ENCODE peak calls at places on chromosomes 2 and 18, in four cellular contexts. One of them, this sample, is unnamed.

GRCh38 chr18:9418047-9418690 is 57.1 kb upstream of the RALBP1 start:
- DNase-seq in K562: no peak
- DNase-seq in HepG2: no peak
- DNase-seq in H1: no peak
- DNase-seq in this sample: no peak

GRCh38 chr2:108447947-108448677 is 894 bp upstream of the GCC2 start:
- DNase-seq in K562: no peak
- DNase-seq in HepG2: peak
- DNase-seq in H1: no peak
- DNase-seq in this sample: no peak

GRCh38 chr18:4672152-4672551 is 217.0 kb upstream of the DLGAP1 start:
- DNase-seq in K562: no peak
- DNase-seq in HepG2: no peak
- DNase-seq in H1: no peak
- DNase-seq in this sample: peak

GRCh38 chr2:122927710-122928249 is 1097.3 kb upstream of the CNTNAP5 start:
- DNase-seq in K562: no peak
- DNase-seq in HepG2: no peak
- DNase-seq in H1: no peak
- DNase-seq in this sample: no peak

GRCh38 chr18:36843784-36844183 is 14.9 kb downstream of the KIAA1328 start:
- DNase-seq in K562: no peak
- DNase-seq in HepG2: no peak
- DNase-seq in H1: no peak
- DNase-seq in this sample: no peak

GRCh38 chr2:234249006-234249405 is 198.5 kb downstream of the SPP2 start:
- DNase-seq in K562: no peak
- DNase-seq in HepG2: no peak
- DNase-seq in H1: no peak
- DNase-seq in this sample: no peak

GRCh38 chr2:149441255-149441654 is 110.9 kb downstream of the LYPD6 start:
- DNase-seq in K562: no peak
- DNase-seq in HepG2: no peak
- DNase-seq in H1: no peak
- DNase-seq in this sample: no peak

GRCh38 chr2:174195253-174195652 is 53.1 kb downstream of the OLA1 start:
- DNase-seq in K562: no peak
- DNase-seq in HepG2: no peak
- DNase-seq in H1: no peak
- DNase-seq in this sample: no peak

GRCh38 chr18:23945416-23946079 is 69.0 kb upstream of the TTC39C start:
- DNase-seq in K562: no peak
- DNase-seq in HepG2: no peak
- DNase-seq in H1: no peak
- DNase-seq in this sample: no peak

GRCh38 chr2:55743583-55743982 is 49.9 kb upstream of the PNPT1 start:
- DNase-seq in K562: no peak
- DNase-seq in HepG2: no peak
- DNase-seq in H1: no peak
- DNase-seq in this sample: no peak

GRCh38 chr2:63122921-63123320 is 72.3 kb downstream of the OTX1 start:
- DNase-seq in K562: no peak
- DNase-seq in HepG2: no peak
- DNase-seq in H1: no peak
- DNase-seq in this sample: no peak

GRCh38 chr2:240411261-240412160 is 24.0 kb upstream of the GPC1 start:
- DNase-seq in K562: no peak
- DNase-seq in HepG2: no peak
- DNase-seq in H1: no peak
- DNase-seq in this sample: no peak

GRCh38 chr2:74927617-74928016 is 30.8 kb upstream of the POLE4 start:
- DNase-seq in K562: no peak
- DNase-seq in HepG2: no peak
- DNase-seq in H1: no peak
- DNase-seq in this sample: no peak

GRCh38 chr2:219274392-219274921 is 4.7 kb upstream of the DNAJB2 start:
- DNase-seq in K562: no peak
- DNase-seq in HepG2: peak
- DNase-seq in H1: no peak
- DNase-seq in this sample: no peak

DNA sequence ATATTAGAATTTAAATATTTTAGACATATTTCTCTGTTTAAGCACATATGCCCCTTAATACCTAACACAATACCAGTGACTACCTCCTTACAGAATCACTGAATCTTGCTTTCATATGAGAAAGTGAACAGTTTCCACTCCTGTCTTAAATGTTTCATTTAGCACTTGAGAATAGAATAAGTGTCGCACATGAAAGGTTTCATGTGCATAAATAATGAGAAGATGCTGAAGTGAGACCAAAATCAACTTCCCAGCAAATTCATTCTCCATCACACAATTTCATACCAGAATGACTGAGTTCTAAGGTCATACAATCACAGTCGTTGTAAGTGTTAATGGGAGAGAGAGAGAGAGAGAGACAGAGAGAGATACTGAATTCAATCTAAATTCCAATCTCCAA is 51.2 kb downstream of the ATIC start:
- DNase-seq in K562: no peak
- DNase-seq in HepG2: no peak
- DNase-seq in H1: no peak
- DNase-seq in this sample: no peak
- H3K27ac ChIP-seq in K562: no peak
- H3K27ac ChIP-seq in HepG2: no peak
- H3K27ac ChIP-seq in H1: no peak
- H3K27ac ChIP-seq in this sample: no peak

GRCh38 chr2:35081001-35081628 is 1274.5 kb upstream of the CRIM1 start:
- DNase-seq in K562: no peak
- DNase-seq in HepG2: no peak
- DNase-seq in H1: no peak
- DNase-seq in this sample: no peak
- TF ChIP-seq TAF1 in K562: no peak
- TF ChIP-seq TAF1 in HepG2: no peak
- TF ChIP-seq TAF1 in H1: no peak
- TF ChIP-seq TAF1 in this sample: no peak

GRCh38 chr2:163887182-163887581 is 151.4 kb upstream of the FIGN start:
- DNase-seq in K562: no peak
- DNase-seq in HepG2: no peak
- DNase-seq in H1: no peak
- DNase-seq in this sample: no peak

GRCh38 chr2:163884416-163884815 is 148.6 kb upstream of the FIGN start:
- DNase-seq in K562: no peak
- DNase-seq in HepG2: no peak
- DNase-seq in H1: no peak
- DNase-seq in this sample: no peak

GRCh38 chr2:163888591-163888990 is 152.8 kb upstream of the FIGN start:
- DNase-seq in K562: no peak
- DNase-seq in HepG2: no peak
- DNase-seq in H1: no peak
- DNase-seq in this sample: no peak
- TF ChIP-seq HDAC6 in K562: no peak
- TF ChIP-seq HDAC6 in HepG2: no peak
- TF ChIP-seq HDAC6 in H1: no peak
- TF ChIP-seq HDAC6 in this sample: no peak

GRCh38 chr2:120763516-120763915 is 27.8 kb downstream of the GLI2 start:
- DNase-seq in K562: no peak
- DNase-seq in HepG2: no peak
- DNase-seq in H1: no peak
- DNase-seq in this sample: no peak
- H3K27ac ChIP-seq in K562: no peak
- H3K27ac ChIP-seq in HepG2: no peak
- H3K27ac ChIP-seq in H1: no peak
- H3K27ac ChIP-seq in this sample: no peak

GRCh38 chr2:133438026-133438425 is 130.2 kb downstream of the NCKAP5 start:
- DNase-seq in K562: no peak
- DNase-seq in HepG2: no peak
- DNase-seq in H1: no peak
- DNase-seq in this sample: no peak
- TF ChIP-seq TAF1 in K562: no peak
- TF ChIP-seq TAF1 in HepG2: no peak
- TF ChIP-seq TAF1 in H1: no peak
- TF ChIP-seq TAF1 in this sample: no peak

DNA sequence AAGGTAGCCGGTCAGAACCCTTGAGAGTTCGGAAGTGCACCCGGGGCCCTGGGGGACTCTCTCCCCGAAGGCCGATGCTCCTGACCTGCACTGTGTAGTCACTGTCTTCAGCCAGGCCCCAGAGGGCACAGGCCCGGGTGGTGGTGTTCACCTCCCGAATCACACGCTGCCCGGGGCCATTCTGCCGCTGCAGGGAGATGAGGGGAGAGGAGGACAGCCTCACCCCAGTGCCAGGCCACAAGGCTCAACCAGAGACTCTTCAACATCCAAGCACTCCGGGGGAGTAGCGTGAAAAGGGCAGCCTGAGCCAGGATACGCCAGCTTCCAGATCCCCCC is 1.1 kb downstream of the FNDC4 start:
- DNase-seq in K562: no peak
- DNase-seq in HepG2: no peak
- DNase-seq in H1: no peak
- DNase-seq in this sample: no peak
- TF ChIP-seq HDAC6 in K562: no peak
- TF ChIP-seq HDAC6 in HepG2: no peak
- TF ChIP-seq HDAC6 in H1: no peak
- TF ChIP-seq HDAC6 in this sample: no peak

DNA sequence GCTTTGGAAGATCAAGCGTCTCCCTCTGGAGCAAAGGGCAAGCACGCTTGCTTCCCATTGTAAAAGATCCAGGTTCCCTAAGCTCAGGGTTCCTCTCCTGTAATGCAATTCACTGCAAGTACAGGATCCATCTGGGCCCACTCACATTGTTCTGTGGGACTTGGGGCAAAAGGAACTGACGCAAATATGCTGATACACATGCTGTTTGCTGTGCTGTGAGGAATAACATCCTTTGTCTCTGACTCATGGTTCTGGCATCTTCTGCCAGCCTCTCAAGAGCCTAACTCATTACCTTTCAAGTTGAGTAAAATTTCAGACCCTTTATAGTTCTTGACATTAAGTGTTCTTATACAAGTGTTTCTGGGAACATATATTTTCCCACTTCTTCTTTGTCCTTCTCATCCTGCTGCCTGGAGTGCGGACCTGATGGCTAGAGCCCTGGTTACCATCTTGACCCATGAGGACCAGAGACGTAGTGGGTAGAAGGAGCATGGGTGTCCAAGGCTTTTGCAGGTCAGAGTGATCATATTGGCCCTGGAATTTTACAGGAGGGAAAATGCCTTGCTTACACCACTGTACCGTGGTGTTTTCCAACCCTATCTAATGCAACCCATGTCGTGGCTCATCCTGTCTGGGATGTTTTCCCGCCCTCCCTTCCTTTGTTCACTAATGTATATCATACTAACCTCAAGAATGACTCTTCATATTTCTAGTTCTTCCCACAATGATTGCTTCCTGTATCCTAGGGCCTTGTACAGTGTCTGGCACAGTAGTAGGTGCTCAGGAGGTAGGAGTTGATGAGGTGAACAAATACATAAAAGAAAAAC is 145.7 kb upstream of the GLI2 start:
- DNase-seq in K562: no peak
- DNase-seq in HepG2: peak
- DNase-seq in H1: no peak
- DNase-seq in this sample: no peak
- H3K27ac ChIP-seq in K562: no peak
- H3K27ac ChIP-seq in HepG2: no peak
- H3K27ac ChIP-seq in H1: no peak
- H3K27ac ChIP-seq in this sample: no peak

DNA sequence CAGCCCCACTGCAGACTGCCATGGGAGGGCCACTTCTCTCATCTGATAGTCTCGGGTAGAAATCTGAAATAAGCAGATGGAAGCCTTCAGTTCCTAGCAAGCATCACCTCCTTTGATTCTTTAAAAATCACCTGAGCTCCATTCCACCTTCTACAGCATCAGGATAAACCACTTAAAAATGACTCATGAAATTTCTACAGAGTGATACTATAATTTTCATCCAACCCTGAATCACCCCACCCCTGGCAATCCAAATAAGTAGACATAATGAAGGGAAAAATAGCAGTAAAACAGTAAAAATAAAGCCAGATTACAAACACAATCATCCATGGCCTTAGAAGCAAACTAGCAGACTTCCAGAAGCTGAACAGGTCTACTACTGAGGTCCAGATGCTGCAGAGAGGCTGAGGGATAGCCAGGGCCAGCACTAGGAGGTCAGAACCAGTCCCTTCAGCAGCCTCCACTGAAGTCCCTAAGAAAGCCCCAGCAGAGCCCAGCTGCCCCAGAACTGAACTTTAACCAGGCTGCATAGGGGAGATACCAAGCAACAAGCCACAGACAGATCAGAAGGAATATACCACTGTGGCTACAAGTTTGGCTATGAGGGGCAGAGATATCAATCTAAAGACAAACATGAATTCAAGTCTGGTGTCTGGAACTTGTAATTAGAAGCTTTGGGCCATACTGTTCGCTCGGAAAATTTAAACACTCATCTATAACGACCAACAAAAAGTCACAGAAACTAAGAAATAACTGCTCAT is 54.7 kb upstream of the RNU4ATAC start:
- DNase-seq in K562: no peak
- DNase-seq in HepG2: peak
- DNase-seq in H1: no peak
- DNase-seq in this sample: no peak
- TF ChIP-seq TAF1 in K562: no peak
- TF ChIP-seq TAF1 in HepG2: no peak
- TF ChIP-seq TAF1 in H1: no peak
- TF ChIP-seq TAF1 in this sample: no peak

GRCh38 chr18:76456018-76456750 is 38.9 kb downstream of the ZNF516 start:
- DNase-seq in K562: no peak
- DNase-seq in HepG2: no peak
- DNase-seq in H1: no peak
- DNase-seq in this sample: no peak
- TF ChIP-seq HDAC6 in K562: no peak
- TF ChIP-seq HDAC6 in HepG2: no peak
- TF ChIP-seq HDAC6 in H1: no peak
- TF ChIP-seq HDAC6 in this sample: no peak